ENCODE peak calls at places on chromosomes 3 and 15, in six cellular contexts. B is C1 segment of cervical spinal cord; P is NCI-H345; O is PC-3; V is uterus; S is activated effector memory CD4-positive, alpha-beta T cell treated with Interleukin-2 at 50 U/mL for 16 hours. T is an unnamed sample.

GRCh38 chr3:147423601-147424324 is 14.6 kb downstream of the ZIC1 start:
- DNase-seq in S (no peak), V (no peak), P (no peak), O (no peak), B (no peak), T (no peak)

GRCh38 chr3:57956833-57957174 is 51.4 kb upstream of the FLNB start:
- DNase-seq in V (no peak), P (no peak), B (no peak), O (no peak), S (no peak), T (no peak)

GRCh38 chr15:38904298-38904697 is 339.7 kb upstream of the RASGRP1 start:
- DNase-seq in P (no peak), O (no peak), V (no peak), S (no peak), B (no peak), T (no peak)

GRCh38 chr3:72185549-72186484 is 400.9 kb upstream of the PROK2 start:
- DNase-seq in B (peak), P (no peak), S (no peak), O (peak), V (no peak), T (peak)

GRCh38 chr15:63971427-63971805 is 74.9 kb downstream of the DAPK2 start:
- DNase-seq in O (no peak), P (no peak), V (no peak), S (peak), B (no peak), T (peak)

GRCh38 chr15:78159395-78159794 is 10.2 kb downstream of the IDH3A start:
- DNase-seq in B (no peak), V (no peak), P (no peak), O (no peak), S (no peak), T (no peak)

GRCh38 chr3:185726254-185726967 is 98.4 kb downstream of the IGF2BP2 start:
- DNase-seq in V (no peak), S (no peak), O (no peak), B (no peak), P (no peak), T (peak)

GRCh38 chr3:53312832-53313231 is 34.5 kb downstream of the DCP1A start:
- DNase-seq in O (no peak), S (no peak), V (no peak), B (no peak), P (no peak), T (no peak)

GRCh38 chr15:93139436-93139835 is 50.4 kb upstream of the RGMA start:
- DNase-seq in O (no peak), B (no peak), S (no peak), P (no peak), V (no peak), T (no peak)

GRCh38 chr15:89130194-89130593 is 41.9 kb downstream of the ABHD2 start:
- DNase-seq in B (no peak), V (no peak), S (no peak), P (no peak), O (no peak), T (no peak)

GRCh38 chr3:152364237-152364636 is 95.5 kb downstream of the MBNL1 start:
- DNase-seq in B (no peak), V (no peak), O (no peak), P (no peak), S (no peak), T (no peak)

GRCh38 chr3:194137314-194138097 is 1.6 kb downstream of the HES1 start:
- DNase-seq in S (peak), P (peak), V (peak), B (peak), O (peak), T (peak)

GRCh38 chr3:107241217-107241616 is 136.0 kb upstream of the CCDC54 start:
- DNase-seq in P (peak), O (peak), S (no peak), B (peak), V (peak), T (peak)

GRCh38 chr3:187743195-187744141 is 1.8 kb downstream of the BCL6 start:
- DNase-seq in S (peak), B (peak), P (peak), V (peak), O (peak), T (peak)

GRCh38 chr3:111252795-111253194 is 181.2 kb downstream of the NECTIN3 start:
- DNase-seq in P (no peak), B (peak), O (peak), V (no peak), S (no peak), T (no peak)

GRCh38 chr15:64430000-64430735 is 30.2 kb upstream of the ZNF609 start:
- DNase-seq in V (peak), B (no peak), O (no peak), S (peak), P (peak), T (no peak)

GRCh38 chr3:144501419-144501818 is 529.8 kb downstream of the DIPK2A start:
- DNase-seq in P (no peak), O (no peak), B (no peak), S (no peak), V (no peak), T (no peak)

GRCh38 chr3:2876362-2876761 is 233.8 kb downstream of the IL5RA start:
- DNase-seq in S (no peak), O (no peak), P (no peak), V (no peak), B (no peak), T (no peak)

GRCh38 chr3:156722219-156722618 is 47.8 kb downstream of the TIPARP start:
- DNase-seq in B (no peak), O (no peak), S (no peak), V (no peak), P (no peak), T (no peak)